ENCODE peak calls at places on chromosomes 5 and 9, in four cellular contexts. H, O, V and P are unnamed samples. For H3K9me1, the result is how much of the 10 kb centered on the place peaks cover.

GRCh38 chr5:121292664-121293063 is 559.0 kb upstream of the FTMT start:
- DNase-seq in H (no peak), O (no peak), V (no peak), P (no peak)

GRCh38 chr5:51882647-51883046 is 499.4 kb downstream of the ISL1 start:
- DNase-seq in O (no peak), V (no peak), H (no peak), P (no peak)

GRCh38 chr5:74233571-74233970 is 407.0 kb downstream of the ENC1 start:
- DNase-seq in H (no peak), V (no peak), O (peak), P (peak)

GRCh38 chr9:136865768-136866103 is 372 bp downstream of the EDF1 start:
- DNase-seq in H (peak), V (no peak), O (no peak), P (no peak)

GRCh38 chr5:94778299-94778698 is 159.8 kb downstream of the SLF1 start:
- DNase-seq in V (no peak), O (no peak), H (no peak), P (no peak)

GRCh38 chr5:147743686-147744332 is 38.7 kb downstream of the JAKMIP2 start:
- DNase-seq in O (no peak), V (no peak), H (no peak), P (no peak)

GRCh38 chr9:93949694-93950449 is 5.3 kb downstream of the BARX1 start:
- DNase-seq in V (no peak), H (peak), O (no peak), P (no peak)

GRCh38 chr9:135939351-135940265 is 21.6 kb downstream of the UBAC1 start:
- DNase-seq in V (no peak), H (no peak), O (no peak), P (no peak)

GRCh38 chr5:61327761-61328753 is 4.0 kb upstream of the ZSWIM6 start:
- DNase-seq in O (peak), H (peak), V (no peak), P (peak)

GRCh38 chr5:181224390-181225234 is 1.5 kb downstream of the TRIM41 start:
- DNase-seq in H (no peak), O (no peak), V (no peak), P (no peak)

GRCh38 chr9:89351584-89351983 is 33.3 kb downstream of the SECISBP2 start:
- DNase-seq in H (no peak), V (no peak), O (no peak), P (no peak)
- H3K9me1 ChIP-seq in H (under half), V (under half), O (under half), P (under half)

GRCh38 chr5:150046031-150046430 is 40.3 kb downstream of the CSF1R start:
- DNase-seq in O (no peak), H (no peak), V (no peak), P (no peak)

GRCh38 chr5:150044712-150045111 is 41.6 kb downstream of the CSF1R start:
- DNase-seq in O (no peak), V (no peak), H (no peak), P (peak)

GRCh38 chr5:150043657-150044333 is 42.6 kb downstream of the CSF1R start:
- DNase-seq in H (no peak), V (no peak), O (no peak), P (peak)

GRCh38 chr5:150045512-150045911 is 40.8 kb downstream of the CSF1R start:
- DNase-seq in O (no peak), V (no peak), H (peak), P (no peak)

DNA sequence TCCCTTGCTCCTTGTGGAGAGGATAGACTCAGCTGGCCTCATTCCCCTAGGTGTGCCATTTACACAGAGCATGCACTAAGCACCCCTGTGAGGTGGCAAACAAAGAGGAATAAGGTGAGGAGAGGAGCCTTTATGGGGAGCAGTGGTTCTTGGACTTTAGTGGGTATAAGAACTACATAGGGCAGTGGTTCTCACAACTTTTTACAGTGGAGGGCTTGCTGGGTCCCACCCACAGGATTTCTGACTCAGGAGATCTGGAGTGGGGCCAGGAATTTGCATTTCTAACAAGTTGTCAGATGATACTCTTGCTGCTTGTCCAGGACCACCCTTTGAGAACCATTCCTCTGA is 42.0 kb downstream of the CSF1R start:
- DNase-seq in H (no peak), O (peak), V (no peak), P (peak)
- H3K9me1 ChIP-seq in H (under half), O (under half), V (under half), P (under half)

GRCh38 chr9:95211028-95211427 is 106.5 kb downstream of the FANCC start:
- DNase-seq in H (no peak), V (no peak), O (no peak), P (no peak)

GRCh38 chr9:95217936-95218335 is 99.6 kb downstream of the FANCC start:
- DNase-seq in H (no peak), O (no peak), V (no peak), P (no peak)

GRCh38 chr9:95213102-95213501 is 104.4 kb downstream of the FANCC start:
- DNase-seq in O (no peak), H (no peak), V (no peak), P (no peak)

GRCh38 chr9:95218790-95219189 is 98.7 kb downstream of the FANCC start:
- DNase-seq in O (no peak), H (no peak), V (no peak), P (no peak)

GRCh38 chr9:95215368-95215898 is 102.1 kb downstream of the FANCC start:
- DNase-seq in H (no peak), O (no peak), V (no peak), P (no peak)
- H3K9me1 ChIP-seq in H (under half), O (under half), V (under half), P (under half)

GRCh38 chr9:11749396-11749795 is 943.8 kb upstream of the TYRP1 start:
- DNase-seq in V (no peak), H (no peak), O (no peak), P (no peak)
- H3K9me1 ChIP-seq in V (under half), H (under half), O (under half), P (under half)

DNA sequence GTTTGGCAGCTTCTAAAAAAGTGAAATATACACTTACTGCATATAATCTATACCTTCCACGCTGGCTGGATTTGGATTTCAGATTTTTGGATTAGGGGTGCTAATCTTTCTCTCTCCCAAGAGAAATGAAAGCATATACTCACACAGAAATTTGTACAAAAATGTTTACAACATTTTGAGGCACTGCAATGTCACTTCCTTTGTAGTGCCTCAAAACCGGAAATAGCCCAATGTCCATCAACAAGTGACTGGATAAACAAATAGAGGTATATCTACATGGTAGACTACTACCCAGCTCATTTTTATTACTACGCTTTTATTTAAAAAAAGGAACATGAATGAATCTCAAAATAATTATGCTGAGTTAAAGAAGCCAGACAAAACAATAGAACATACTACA is 74.0 kb upstream of the MIER3 start:
- DNase-seq in O (no peak), V (no peak), H (no peak), P (no peak)
- H3K9me1 ChIP-seq in O (under half), V (under half), H (under half), P (under half)

GRCh38 chr5:111003623-111004022 is 67.9 kb upstream of the TSLP start:
- DNase-seq in V (no peak), H (no peak), O (no peak), P (no peak)

GRCh38 chr5:111002036-111002435 is 69.5 kb upstream of the TSLP start:
- DNase-seq in H (no peak), V (no peak), O (no peak), P (no peak)

DNA sequence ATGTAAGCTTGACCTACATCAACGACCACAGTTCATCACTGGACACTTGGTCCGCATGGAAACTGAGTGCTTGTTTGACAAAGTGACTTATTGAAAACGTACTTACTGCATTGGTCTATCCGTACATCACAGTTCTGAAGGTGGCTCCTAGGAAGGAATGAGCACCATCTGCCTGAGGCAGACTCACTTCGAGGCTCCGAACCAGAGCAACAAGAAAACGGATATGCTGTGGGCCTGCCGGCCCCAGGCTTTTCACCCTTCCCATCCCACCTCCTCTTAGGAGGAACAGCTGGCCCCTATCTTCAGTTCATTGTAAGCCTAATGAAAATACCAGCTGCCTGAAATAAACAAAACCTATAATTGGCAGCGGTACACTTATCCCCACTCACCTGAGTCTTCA is 67.2 kb upstream of the TSLP start:
- DNase-seq in O (no peak), H (no peak), V (no peak), P (no peak)
- H3K9me1 ChIP-seq in O (under half), H (under half), V (under half), P (under half)